ENCODE peak calls at places on chromosomes 6 and 20, in eight cellular contexts. V, S, U, W, J, T, F and P are unnamed samples.

GRCh38 chr6:45421700-45422540 is 44.2 kb upstream of the SUPT3H start:
- DNase-seq in V (peak), S (peak), U (peak), W (no peak), J (peak), T (peak), F (peak), P (peak)

GRCh38 chr6:166588691-166589333 is 2.3 kb upstream of the RAMACL start:
- DNase-seq in V (no peak), S (no peak), U (peak), W (no peak), J (no peak), T (peak), F (no peak), P (no peak)

GRCh38 chr20:58713801-58714339 is 21.3 kb downstream of the NPEPL1 start:
- DNase-seq in V (peak), S (no peak), U (no peak), W (no peak), J (no peak), T (no peak), F (peak), P (no peak)

GRCh38 chr6:69985180-69985579 is 118.8 kb downstream of the COL19A1 start:
- DNase-seq in V (no peak), S (peak), U (no peak), W (no peak), J (no peak), T (peak), F (no peak), P (no peak)

GRCh38 chr20:20368414-20369352 is 779 bp downstream of the INSM1 start:
- DNase-seq in V (no peak), S (no peak), U (peak), W (no peak), J (peak), T (no peak), F (no peak), P (no peak)

GRCh38 chr6:6895929-6896328 is 211.8 kb upstream of the RREB1 start:
- DNase-seq in V (no peak), S (no peak), U (no peak), W (no peak), J (no peak), T (no peak), F (no peak), P (no peak)

GRCh38 chr20:32980131-32980941 is 23.9 kb downstream of the SUN5 start:
- DNase-seq in V (no peak), S (no peak), U (no peak), W (no peak), J (no peak), T (no peak), F (peak), P (no peak)

GRCh38 chr6:113936093-113936934 is 34.6 kb downstream of the HDAC2 start:
- DNase-seq in V (peak), S (peak), U (peak), W (no peak), J (peak), T (peak), F (no peak), P (no peak)

GRCh38 chr6:48990746-48991145 is 472.3 kb downstream of the MMUT start:
- DNase-seq in V (no peak), S (no peak), U (no peak), W (no peak), J (no peak), T (no peak), F (no peak), P (no peak)

GRCh38 chr6:101516553-101516952 is 123.0 kb downstream of the GRIK2 start:
- DNase-seq in V (no peak), S (no peak), U (no peak), W (no peak), J (no peak), T (no peak), F (no peak), P (no peak)

GRCh38 chr20:32007787-32008616 is 2.2 kb upstream of the CCM2L start:
- DNase-seq in V (no peak), S (no peak), U (no peak), W (no peak), J (peak), T (peak), F (peak), P (peak)

GRCh38 chr20:15378151-15378550 is 1040.7 kb upstream of the FLRT3 start:
- DNase-seq in V (no peak), S (no peak), U (no peak), W (no peak), J (no peak), T (no peak), F (no peak), P (no peak)

GRCh38 chr6:144179237-144179636 is 28.9 kb downstream of the STX11 start:
- DNase-seq in V (no peak), S (no peak), U (no peak), W (no peak), J (no peak), T (no peak), F (no peak), P (no peak)

GRCh38 chr6:130207979-130208649 is 14.6 kb downstream of the SAMD3 start:
- DNase-seq in V (no peak), S (no peak), U (no peak), W (no peak), J (no peak), T (no peak), F (no peak), P (no peak)

GRCh38 chr6:83092756-83093399 is 25.4 kb downstream of the DOP1A start:
- DNase-seq in V (no peak), S (no peak), U (no peak), W (no peak), J (no peak), T (no peak), F (no peak), P (no peak)

GRCh38 chr20:7497985-7498384 is 442.3 kb downstream of the HAO1 start:
- DNase-seq in V (no peak), S (peak), U (no peak), W (no peak), J (no peak), T (no peak), F (no peak), P (no peak)